ENCODE peak calls at places on chromosome 13, in six cellular contexts. R is cardiac fibroblast, B is MCF 10A, N is tibial nerve, H is natural killer cell, Q is type B pancreatic cell. M is an unnamed sample.
A peak's percentile ranks its signal among the peaks of the same experiment; 100 is the strongest.

GRCh38 chr13:32316030-32316344 is 679 bp downstream of the BRCA2 start:
- DNase-seq in B (no peak), Q (no peak), N (no peak), H (no peak), R (no peak), M (no peak)

GRCh38 chr13:75308222-75308621 is 173.7 kb downstream of the TBC1D4 start:
- DNase-seq in N (no peak), Q (no peak), R (no peak), H (no peak), B (no peak), M (no peak)

GRCh38 chr13:114080739-114081561 is 51.5 kb downstream of the RASA3 start:
- DNase-seq in B (no peak), R (no peak), Q (no peak), N (no peak), H (no peak), M (peak; percentile 33)

GRCh38 chr13:106468207-106468606 is 67.3 kb downstream of the EFNB2 start:
- DNase-seq in B (no peak), R (no peak), H (no peak), Q (no peak), N (no peak), M (no peak)

GRCh38 chr13:114313061-114313860 is 1.0 kb upstream of the CHAMP1 start:
- DNase-seq in H (no peak), N (no peak), B (no peak), Q (no peak), R (peak; percentile 53), M (no peak)

GRCh38 chr13:31421756-31422155 is 222.0 kb downstream of the B3GLCT start:
- DNase-seq in R (no peak), Q (no peak), N (no peak), H (no peak), B (no peak), M (no peak)

GRCh38 chr13:41496420-41497234 is 39.3 kb downstream of the RGCC start:
- DNase-seq in Q (no peak), B (no peak), N (no peak), H (no peak), R (peak; percentile 55), M (no peak)

GRCh38 chr13:36362251-36362650 is 16.1 kb upstream of the SPART start:
- DNase-seq in N (no peak), R (peak; percentile 93), H (no peak), B (peak; percentile 80), Q (no peak), M (no peak)

GRCh38 chr13:95087746-95088305 is 213.4 kb downstream of the ABCC4 start:
- DNase-seq in N (no peak), B (no peak), Q (no peak), R (peak; percentile 73), H (no peak), M (no peak)

GRCh38 chr13:74070065-74070464 is 64.1 kb downstream of the KLF12 start:
- DNase-seq in Q (no peak), R (no peak), B (no peak), H (no peak), N (no peak), M (no peak)

GRCh38 chr13:113731192-113732175 is 27.5 kb upstream of the TMEM255B start:
- DNase-seq in Q (no peak), B (no peak), N (no peak), R (no peak), H (no peak), M (no peak)

DNA sequence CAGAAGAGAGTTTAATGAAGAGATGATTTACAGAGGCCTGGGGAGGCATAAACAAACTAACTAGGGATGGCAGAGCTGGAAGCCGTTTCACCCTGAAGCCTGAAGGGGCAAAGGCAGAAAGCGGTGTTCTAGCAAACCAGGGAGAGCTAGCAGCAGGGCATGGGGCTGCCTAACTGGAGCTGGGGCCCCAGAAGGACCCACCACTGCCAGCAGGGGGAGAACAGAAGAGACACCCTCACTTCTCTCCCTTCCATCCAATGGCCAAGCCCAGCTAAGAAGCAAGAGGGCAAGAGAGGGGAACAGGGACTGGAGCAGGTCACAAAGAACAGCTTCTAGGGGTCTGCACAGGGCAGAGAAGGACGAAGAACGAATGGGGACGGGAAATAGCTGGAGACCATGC is 195.5 kb downstream of the KATNAL1 start:
- DNase-seq in R (no peak), H (no peak), B (peak; percentile 13), N (no peak), Q (no peak), M (no peak)
- TF ChIP-seq CTCF in R (peak; percentile 37), H (no peak), B (no peak), N (no peak), Q (peak; percentile 62), M (no peak)

DNA sequence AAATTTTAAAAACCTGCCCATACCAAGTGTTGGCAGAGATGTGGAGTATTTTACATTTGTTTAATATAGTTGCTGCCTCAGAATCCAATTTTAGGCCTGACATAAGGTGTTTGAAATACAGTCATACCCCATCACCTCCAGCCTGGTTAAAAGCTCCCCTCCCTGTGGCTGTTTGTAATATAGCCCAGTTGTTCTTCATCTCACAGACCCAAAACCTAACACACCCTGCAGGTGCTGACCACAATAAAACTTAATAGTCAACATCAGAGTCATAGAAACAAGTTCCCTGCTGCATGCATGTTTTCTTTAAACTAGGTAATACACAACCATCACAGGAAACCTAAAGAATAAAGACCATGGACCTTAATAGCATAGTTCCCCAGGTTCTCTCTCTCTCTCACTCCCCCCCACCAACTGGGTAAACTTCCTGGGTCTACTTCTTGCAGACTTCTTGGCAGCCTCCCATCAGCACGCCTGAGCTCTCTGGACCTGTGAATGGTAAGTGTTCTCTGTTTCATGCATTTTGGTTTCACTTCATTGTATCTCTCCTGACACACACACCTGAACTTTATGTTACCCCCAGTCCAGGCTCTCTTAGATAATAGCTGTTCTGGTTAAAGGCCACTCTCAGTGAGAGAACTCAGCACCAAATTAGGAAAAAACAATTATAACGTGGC is 1369.9 kb downstream of the EFNB2 start:
- DNase-seq in N (no peak), H (no peak), R (no peak), B (peak; percentile 3), Q (no peak), M (no peak)
- TF ChIP-seq CTCF in N (no peak), H (no peak), R (no peak), B (no peak), Q (no peak), M (no peak)

DNA sequence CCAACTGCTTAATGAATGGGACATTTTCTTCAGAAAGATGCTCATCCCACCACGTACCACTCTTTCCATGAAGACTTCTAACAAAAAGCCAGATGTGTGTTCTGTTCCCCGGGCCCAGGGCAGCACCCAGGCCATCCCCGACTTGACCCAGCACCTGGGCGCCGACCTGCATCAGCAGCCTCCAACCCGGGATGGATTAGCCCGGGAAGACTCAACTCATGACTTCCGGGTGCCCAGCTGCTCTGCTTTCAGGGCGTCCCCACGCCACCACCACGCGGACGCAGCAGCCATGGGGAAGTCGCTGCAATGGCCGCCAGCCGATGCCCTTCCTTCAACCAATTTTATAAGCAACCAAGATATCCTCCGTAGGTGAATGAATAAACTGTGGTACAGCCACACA is 123.8 kb upstream of the TUBA3C start:
- DNase-seq in B (no peak), N (no peak), Q (no peak), H (no peak), R (no peak), M (no peak)
- TF ChIP-seq CTCF in B (no peak), N (no peak), Q (no peak), H (no peak), R (no peak), M (no peak)

GRCh38 chr13:70747305-70747704 is 639.1 kb upstream of the KLHL1 start:
- DNase-seq in B (no peak), N (no peak), Q (no peak), R (no peak), H (no peak), M (no peak)
- TF ChIP-seq CTCF in B (no peak), N (no peak), Q (no peak), R (no peak), H (no peak), M (no peak)

DNA sequence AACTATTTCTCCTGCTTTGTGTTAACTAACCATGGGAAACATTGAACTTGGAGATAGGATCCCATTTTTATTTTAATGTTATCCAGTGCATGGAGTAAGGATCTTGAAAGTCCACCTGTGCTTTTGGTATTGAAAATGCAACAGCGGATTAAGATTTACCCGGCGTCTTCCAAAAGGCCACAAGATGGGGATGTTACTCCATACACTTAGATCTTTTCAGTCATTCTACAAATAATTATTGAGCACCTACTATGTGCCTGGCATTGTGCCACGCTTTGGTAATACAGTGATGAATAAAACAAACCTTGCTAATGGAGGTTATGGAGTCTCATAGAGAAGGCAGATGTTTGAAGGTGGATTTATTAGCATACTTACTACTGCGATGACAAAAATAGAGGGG is 56.9 kb downstream of the RFC3 start:
- DNase-seq in B (no peak), N (no peak), H (no peak), Q (no peak), R (peak; percentile 2), M (no peak)
- TF ChIP-seq CTCF in B (no peak), N (no peak), H (no peak), Q (peak; percentile 36), R (no peak), M (no peak)

DNA sequence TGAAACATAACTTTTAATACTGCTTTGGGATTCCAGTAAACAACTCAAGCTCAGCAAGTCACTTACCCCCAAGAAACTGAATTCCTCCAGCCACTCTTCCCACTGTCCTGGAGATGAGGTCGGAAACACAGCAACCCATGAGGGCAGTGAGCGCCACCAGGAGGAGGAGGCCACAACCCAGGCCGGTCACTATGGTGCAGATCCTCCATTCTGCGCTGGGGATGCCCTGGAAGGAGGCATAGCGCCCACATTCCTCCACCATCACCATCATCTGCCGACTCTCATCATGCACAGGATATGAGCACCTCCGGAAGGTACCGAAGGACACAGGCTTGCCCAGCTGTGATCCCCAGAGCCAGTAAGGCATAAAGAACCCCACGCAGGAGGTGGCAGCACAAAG is 2.2 kb downstream of the LHFPL6 start:
- DNase-seq in B (no peak), R (peak; percentile 68), H (no peak), N (peak; percentile 47), Q (no peak), M (no peak)
- TF ChIP-seq CTCF in B (no peak), R (peak; percentile 69), H (no peak), N (no peak), Q (peak; percentile 42), M (no peak)

GRCh38 chr13:45542391-45542790 is 73.1 kb downstream of the ERICH6B start:
- DNase-seq in R (no peak), B (no peak), Q (no peak), N (no peak), H (no peak), M (no peak)

GRCh38 chr13:45542878-45543277 is 72.7 kb downstream of the ERICH6B start:
- DNase-seq in Q (no peak), B (no peak), H (no peak), R (no peak), N (no peak), M (no peak)

GRCh38 chr13:45545686-45546409 is 69.7 kb downstream of the ERICH6B start:
- DNase-seq in Q (peak; percentile 34), H (no peak), B (no peak), R (no peak), N (no peak), M (no peak)

GRCh38 chr13:45546410-45546765 is 69.2 kb downstream of the ERICH6B start:
- DNase-seq in H (no peak), B (no peak), Q (no peak), R (no peak), N (no peak), M (no peak)

GRCh38 chr13:45544520-45544919 is 71.0 kb downstream of the ERICH6B start:
- DNase-seq in H (no peak), N (no peak), Q (no peak), R (no peak), B (no peak), M (no peak)
- TF ChIP-seq CTCF in H (no peak), N (no peak), Q (no peak), R (no peak), B (no peak), M (no peak)

GRCh38 chr13:62357887-62358645 is 942.4 kb upstream of the PCDH20 start:
- DNase-seq in H (no peak), N (no peak), B (peak; percentile 74), R (peak; percentile 19), Q (no peak), M (no peak)
- TF ChIP-seq CTCF in H (no peak), N (no peak), B (peak; percentile 78), R (peak; percentile 7), Q (peak; percentile 74), M (no peak)

M was measured in CD14-positive monocyte.